ENCODE peak calls at places on chromosomes 1 and 21, in six cellular contexts. L is A549, A is HepG2, B is IMR-90, T is K562, N is HCT116. O is an unnamed sample.

GRCh38 chr1:17102232-17102631 is 17.0 kb downstream of the PADI2 start:
- DNase-seq in A (no peak), T (no peak), B (no peak), L (no peak), N (no peak), O (no peak)

GRCh38 chr21:25487046-25487594 is 120.2 kb downstream of the MRPL39 start:
- DNase-seq in T (no peak), A (no peak), N (no peak), L (no peak), B (no peak), O (no peak)

GRCh38 chr21:43267391-43268085 is 98.7 kb downstream of the CRYAA start:
- DNase-seq in T (no peak), N (no peak), A (no peak), B (no peak), L (no peak), O (no peak)

GRCh38 chr1:200351826-200352549 is 57.8 kb downstream of the ZNF281 start:
- DNase-seq in N (no peak), T (no peak), L (peak), A (no peak), B (peak), O (no peak)

GRCh38 chr1:198201956-198202784 is 45.4 kb downstream of the NEK7 start:
- DNase-seq in A (no peak), T (no peak), L (no peak), B (no peak), N (no peak), O (no peak)

GRCh38 chr1:19651141-19651737 is 7.1 kb downstream of the NBL1 start:
- DNase-seq in N (no peak), T (peak), L (peak), A (peak), B (peak), O (peak)

GRCh38 chr1:180229483-180230415 is at the start of gene LHX4:
- DNase-seq in T (peak), L (peak), N (no peak), A (no peak), B (no peak), O (peak)

GRCh38 chr1:27322569-27323116 is 680 bp downstream of the TMEM222 start:
- DNase-seq in N (no peak), L (no peak), T (peak), A (peak), B (no peak), O (no peak)

GRCh38 chr21:42162831-42163510 is 56.0 kb upstream of the ABCG1 start:
- DNase-seq in A (no peak), L (no peak), B (no peak), T (no peak), N (no peak), O (no peak)

GRCh38 chr1:88354256-88354655 is 329.8 kb upstream of the PKN2 start:
- DNase-seq in A (no peak), L (no peak), N (no peak), T (no peak), B (no peak), O (no peak)

DNA sequence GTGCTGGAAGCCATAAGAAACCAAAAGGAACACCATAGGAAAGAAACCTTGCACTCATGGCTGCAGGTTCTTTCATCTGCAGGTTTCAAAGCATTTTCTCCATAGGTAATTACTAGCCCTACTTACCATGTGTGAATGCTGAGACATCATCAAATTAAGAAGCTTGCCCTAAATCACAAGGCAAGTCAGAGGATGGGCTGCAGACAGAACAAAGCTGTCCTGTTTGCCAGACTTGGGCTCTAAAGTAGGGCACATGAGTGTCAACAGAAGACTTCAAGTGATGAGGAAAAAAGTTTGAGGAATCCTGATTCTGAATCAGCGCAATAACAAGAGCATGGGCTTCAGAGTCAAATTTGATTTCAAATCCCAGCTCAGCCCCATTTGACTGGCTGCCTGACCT is 5.8 kb upstream of the EPS15 start:
- DNase-seq in T (no peak), A (no peak), L (no peak), B (no peak), N (no peak), O (no peak)
- TF ChIP-seq RAD21 in T (no peak), A (no peak), L (no peak), B (no peak), N (no peak), O (no peak)

DNA sequence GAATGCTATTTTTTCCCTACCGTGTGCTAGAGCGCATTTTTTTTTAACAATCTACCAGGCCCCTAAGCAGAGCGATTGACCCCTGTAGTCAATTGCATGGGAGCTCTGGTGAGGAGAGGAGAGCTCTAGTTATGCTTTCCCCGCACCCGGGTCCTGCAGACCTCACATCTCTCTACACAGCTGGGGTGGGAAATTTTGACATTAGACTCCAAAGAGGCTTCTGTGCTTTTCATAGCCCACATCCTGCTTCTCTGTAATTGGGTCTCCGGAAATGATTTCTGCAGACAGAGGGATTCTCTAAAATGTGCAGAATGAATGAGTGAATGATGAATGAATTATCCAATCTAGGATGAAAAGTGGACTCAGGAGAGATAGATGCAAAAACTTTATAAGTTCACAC is 41.5 kb upstream of the DUSP10 start:
- DNase-seq in N (no peak), T (no peak), L (no peak), B (no peak), A (no peak), O (no peak)
- TF ChIP-seq RAD21 in N (no peak), T (no peak), L (no peak), B (no peak), A (no peak), O (no peak)

GRCh38 chr1:216750031-216750627 is 26.9 kb upstream of the ESRRG start:
- DNase-seq in N (no peak), L (peak), B (peak), T (no peak), A (peak), O (peak)
- TF ChIP-seq RAD21 in N (peak), L (peak), B (peak), T (no peak), A (peak), O (peak)

GRCh38 chr1:23449306-23449705 is 24.8 kb upstream of the TCEA3 start:
- DNase-seq in T (no peak), N (no peak), A (no peak), L (no peak), B (no peak), O (no peak)
- TF ChIP-seq RAD21 in T (no peak), N (no peak), A (no peak), L (no peak), B (no peak), O (no peak)

GRCh38 chr1:233625087-233625486 is 11.2 kb downstream of the KCNK1 start:
- DNase-seq in B (no peak), A (no peak), N (no peak), T (no peak), L (no peak), O (no peak)

GRCh38 chr1:233625510-233625981 is 11.6 kb downstream of the KCNK1 start:
- DNase-seq in B (no peak), N (no peak), A (no peak), T (peak), L (no peak), O (no peak)

GRCh38 chr1:233627376-233627775 is 13.5 kb downstream of the KCNK1 start:
- DNase-seq in N (no peak), A (no peak), T (no peak), B (no peak), L (no peak), O (no peak)

GRCh38 chr1:233629305-233629935 is 15.5 kb downstream of the KCNK1 start:
- DNase-seq in N (no peak), L (no peak), B (no peak), A (no peak), T (no peak), O (no peak)

DNA sequence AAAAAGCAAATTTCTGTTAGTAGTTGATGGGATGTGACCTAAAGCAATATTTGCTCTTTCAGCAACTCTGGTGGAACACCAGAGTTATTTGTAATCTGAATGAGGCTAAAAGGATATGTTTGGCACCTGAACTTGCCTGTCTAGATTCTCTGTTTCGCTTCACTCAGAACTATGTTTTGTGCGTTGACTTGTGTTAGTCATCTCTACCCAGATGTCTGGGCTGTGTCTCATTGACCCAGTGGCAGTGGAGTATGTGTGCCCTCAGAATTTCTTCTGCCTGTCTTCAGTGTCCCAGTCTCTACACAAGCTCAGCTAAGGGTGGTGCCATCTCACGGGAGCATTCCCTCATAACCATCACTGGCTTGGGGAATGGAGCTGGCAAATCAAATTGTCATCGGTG is 13.9 kb downstream of the KCNK1 start:
- DNase-seq in L (no peak), B (no peak), T (no peak), N (no peak), A (no peak), O (no peak)
- TF ChIP-seq RAD21 in L (no peak), B (no peak), T (no peak), N (no peak), A (no peak), O (no peak)

DNA sequence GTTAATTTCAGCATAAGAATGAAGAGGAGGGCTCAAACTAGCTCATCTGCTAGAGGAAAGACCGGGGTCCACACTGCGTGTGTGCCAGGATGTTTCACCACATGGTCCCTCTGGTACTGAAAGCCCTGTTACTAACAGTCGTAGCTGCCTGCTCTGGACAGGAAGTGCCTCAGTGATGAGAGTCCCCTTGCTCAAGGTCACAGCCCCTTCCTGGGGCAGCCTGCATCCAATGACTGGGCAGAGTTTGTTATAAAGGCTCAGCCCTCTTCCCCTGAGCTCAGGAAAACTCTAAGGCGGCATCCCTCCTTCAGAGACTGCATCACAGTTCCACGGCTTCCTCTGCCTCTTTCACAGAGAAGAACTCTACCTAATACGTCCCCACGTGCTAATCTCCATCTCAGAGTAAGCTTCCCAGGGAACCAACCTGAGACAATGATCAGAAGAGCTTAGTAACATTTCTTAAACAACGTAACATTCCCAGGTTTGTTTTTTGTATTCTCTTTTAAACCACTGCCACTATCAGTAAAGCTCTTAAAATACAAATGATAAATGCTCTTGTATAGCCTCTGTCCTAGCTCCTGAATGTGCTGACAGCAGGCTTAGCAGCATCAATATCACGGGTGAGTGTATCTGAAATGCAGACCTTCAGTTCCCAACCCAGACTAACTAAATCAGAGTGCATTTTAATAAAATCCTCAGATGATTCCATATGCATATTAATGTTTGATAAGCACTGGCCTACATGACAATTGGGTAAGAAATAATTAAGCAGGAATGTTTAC is 38.0 kb upstream of the ATP1A1 start:
- DNase-seq in N (no peak), B (peak), T (no peak), L (no peak), A (peak), O (no peak)
- TF ChIP-seq RAD21 in N (no peak), B (no peak), T (no peak), L (no peak), A (no peak), O (no peak)

DNA sequence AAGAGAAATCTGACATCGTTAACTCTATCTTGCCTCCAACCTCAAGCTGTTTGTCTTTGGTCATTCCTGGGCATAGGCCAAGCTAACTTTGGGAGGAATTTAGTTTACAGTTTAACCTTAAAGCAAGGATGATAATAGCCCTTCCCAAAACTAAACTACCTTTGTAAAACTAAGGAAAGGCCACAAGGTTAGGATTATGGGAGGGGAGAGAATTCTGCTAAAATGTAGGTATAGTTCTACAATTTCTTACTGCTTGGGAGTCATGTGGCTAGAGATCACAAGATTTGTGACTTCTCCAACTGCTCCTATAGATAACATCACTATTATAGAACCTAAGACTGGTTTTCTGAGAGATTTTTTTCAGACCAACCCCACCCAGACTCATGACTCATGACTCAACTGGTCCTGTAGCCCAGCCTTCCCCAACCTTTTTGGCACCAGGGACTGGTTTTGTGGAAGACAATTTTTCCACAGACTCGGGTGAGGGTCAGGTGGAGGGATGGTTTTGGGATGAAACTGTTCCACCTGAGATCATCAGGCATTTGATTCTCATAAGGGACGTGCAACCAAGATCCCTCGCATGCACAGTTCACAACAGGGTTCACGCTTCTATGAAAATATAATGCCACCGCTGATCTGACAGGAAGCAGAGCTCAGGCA is 70.7 kb upstream of the MUTYH start:
- DNase-seq in B (no peak), A (no peak), N (no peak), L (no peak), T (peak), O (no peak)
- TF ChIP-seq RAD21 in B (no peak), A (no peak), N (no peak), L (no peak), T (no peak), O (no peak)

O was measured in H1.